ENCODE peak calls at places on chromosomes 12 and 14, in nine cellular contexts. Z, P, W, I, X, C, K, D and R are unnamed samples.

GRCh38 chr14:37584211-37585100 is 10.6 kb downstream of the FOXA1 start:
- DNase-seq in X (no peak), W (no peak), K (no peak), D (no peak), Z (no peak), P (no peak), I (no peak), C (no peak), R (no peak)

GRCh38 chr14:20655851-20656250 is 14.4 kb upstream of the OR6S1 start:
- DNase-seq in W (no peak), X (no peak), I (no peak), Z (no peak), P (no peak), K (no peak), C (no peak), D (no peak), R (no peak)

GRCh38 chr14:99574099-99574880 is 29.7 kb downstream of the CCDC85C start:
- DNase-seq in P (no peak), Z (peak), C (no peak), I (peak), X (no peak), W (peak), K (peak), D (peak), R (peak)

GRCh38 chr12:127813147-127813546 is 453.8 kb upstream of the TMEM132C start:
- DNase-seq in X (no peak), D (no peak), Z (no peak), W (no peak), K (no peak), I (no peak), C (no peak), P (no peak), R (no peak)

GRCh38 chr12:45315462-45315861 is 99.6 kb downstream of the ANO6 start:
- DNase-seq in Z (no peak), K (no peak), X (no peak), P (no peak), C (no peak), D (no peak), W (no peak), I (no peak), R (no peak)

GRCh38 chr12:106871477-106871876 is 84.2 kb upstream of the TMEM263 start:
- DNase-seq in Z (no peak), I (peak), X (no peak), K (no peak), P (no peak), D (no peak), C (no peak), W (no peak), R (peak)

GRCh38 chr12:44654641-44655625 is 221.2 kb downstream of the NELL2 start:
- DNase-seq in C (no peak), K (no peak), Z (no peak), W (no peak), I (no peak), D (no peak), P (no peak), X (no peak), R (no peak)

GRCh38 chr12:95283371-95283770 is 65.8 kb downstream of the VEZT start:
- DNase-seq in I (no peak), W (no peak), X (no peak), C (no peak), P (no peak), K (no peak), Z (no peak), D (no peak), R (no peak)

GRCh38 chr12:132494294-132495164 is 4.6 kb downstream of the FBRSL1 start:
- DNase-seq in W (no peak), P (no peak), X (no peak), Z (no peak), K (no peak), D (no peak), I (no peak), C (no peak), R (no peak)

GRCh38 chr14:105301103-105301914 is 508 bp upstream of the BRF1 start:
- DNase-seq in D (peak), I (peak), Z (peak), C (peak), P (peak), K (peak), X (peak), W (peak), R (peak)

GRCh38 chr14:105303949-105304348 is 3.1 kb upstream of the BRF1 start:
- DNase-seq in K (no peak), W (no peak), P (no peak), C (no peak), D (no peak), X (no peak), I (no peak), Z (no peak), R (no peak)

GRCh38 chr14:105304565-105304964 is 3.8 kb upstream of the BRF1 start:
- DNase-seq in C (no peak), D (no peak), W (no peak), X (no peak), K (no peak), P (no peak), Z (no peak), I (no peak), R (no peak)

GRCh38 chr14:105300542-105301102 is at the start of gene BRF1:
- DNase-seq in X (peak), D (peak), K (peak), I (peak), W (peak), P (peak), Z (peak), C (no peak), R (peak)

GRCh38 chr14:105299654-105300541 is 903 bp downstream of the BRF1 start:
- DNase-seq in D (peak), I (peak), Z (peak), P (peak), W (no peak), K (no peak), X (no peak), C (no peak), R (no peak)
- H3K4me3 ChIP-seq in D (peak), I (peak), Z (peak), P (peak), W (peak), K (peak), X (peak), C (peak), R (peak)

DNA sequence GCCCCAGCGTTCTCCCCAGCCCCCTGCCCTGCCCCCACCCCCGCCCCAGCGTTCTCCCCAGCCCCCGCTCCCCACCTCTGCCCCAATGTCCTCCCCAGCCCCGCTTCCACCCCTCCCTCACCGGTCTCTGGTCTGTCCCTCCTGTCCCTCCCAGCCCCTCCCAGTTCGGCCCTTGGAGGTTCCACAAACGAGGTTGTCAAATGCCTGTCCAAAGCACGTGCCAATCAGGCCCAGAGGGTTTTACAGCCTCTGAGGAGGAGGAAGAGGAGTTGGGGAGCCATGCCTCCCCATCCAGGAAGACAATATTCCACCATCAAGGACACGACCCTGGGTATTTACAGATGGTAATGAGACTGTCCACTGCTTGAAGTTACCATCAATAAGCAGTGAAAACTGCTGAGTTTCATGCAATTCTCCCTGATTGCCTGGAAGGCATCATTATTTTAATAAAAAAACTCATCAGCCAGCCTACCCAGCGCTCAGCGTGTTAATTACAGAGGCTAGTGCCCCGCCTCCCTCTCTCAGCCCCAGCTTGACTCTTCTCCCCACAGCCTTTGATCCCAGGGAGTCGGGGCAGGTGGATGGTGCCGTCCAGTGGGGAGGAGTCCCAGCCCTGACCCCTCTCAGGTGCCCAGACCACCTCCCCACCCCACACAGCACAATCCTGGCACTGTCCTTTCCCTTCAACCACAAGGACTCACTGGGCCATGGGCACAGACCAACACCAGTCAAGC is 30.6 kb upstream of the C14orf180 start:
- DNase-seq in D (no peak), Z (no peak), X (peak), W (no peak), C (no peak), I (no peak), P (peak), K (no peak), R (no peak)
- TF ChIP-seq CTCF in D (no peak), Z (no peak), X (no peak), W (no peak), C (no peak), I (no peak), P (no peak), K (no peak), R (no peak)

GRCh38 chr14:61704554-61704953 is 9.2 kb downstream of the HIF1A start:
- DNase-seq in K (no peak), P (no peak), C (no peak), W (no peak), I (peak), Z (no peak), D (no peak), X (no peak), R (no peak)

GRCh38 chr14:61706096-61706690 is 10.9 kb downstream of the HIF1A start:
- DNase-seq in C (no peak), X (no peak), Z (no peak), W (no peak), I (no peak), K (no peak), D (no peak), P (no peak), R (no peak)

GRCh38 chr14:61701946-61702345 is 6.6 kb downstream of the HIF1A start:
- DNase-seq in D (no peak), K (no peak), X (no peak), C (no peak), W (no peak), P (no peak), Z (no peak), I (no peak), R (no peak)

GRCh38 chr14:61703342-61704129 is 8.2 kb downstream of the HIF1A start:
- DNase-seq in D (no peak), Z (no peak), C (no peak), I (no peak), K (no peak), W (no peak), X (no peak), P (no peak), R (no peak)

DNA sequence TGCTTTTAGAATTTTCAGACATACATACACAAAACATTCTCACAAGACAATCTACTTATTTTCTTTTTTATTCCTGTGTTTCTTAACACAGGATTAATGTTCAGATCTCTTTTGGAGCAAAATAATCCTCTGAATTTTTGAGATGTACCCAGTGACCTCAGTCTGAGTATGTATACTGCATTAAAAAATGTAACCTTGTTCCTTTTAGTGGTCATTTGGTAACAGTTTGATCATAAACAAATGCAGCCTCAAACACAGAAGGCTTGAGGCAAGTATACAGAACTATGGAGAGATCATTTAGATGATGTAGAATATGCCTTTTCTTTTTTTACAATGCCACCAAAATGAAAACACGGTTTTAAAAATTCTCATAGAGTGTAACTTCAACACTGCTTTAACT is 9.7 kb downstream of the HIF1A start:
- DNase-seq in D (no peak), P (no peak), C (no peak), I (no peak), K (no peak), X (no peak), W (no peak), Z (no peak), R (no peak)
- H3K4me3 ChIP-seq in D (no peak), P (no peak), C (no peak), I (peak), K (no peak), X (no peak), W (no peak), Z (no peak), R (no peak)

GRCh38 chr12:103399986-103400385 is 95.8 kb downstream of the C12orf42 start:
- DNase-seq in P (no peak), X (no peak), Z (no peak), W (no peak), K (no peak), C (no peak), I (no peak), D (no peak), R (no peak)

GRCh38 chr12:103397536-103397935 is 98.2 kb downstream of the C12orf42 start:
- DNase-seq in P (no peak), W (no peak), D (no peak), I (no peak), C (no peak), Z (no peak), K (no peak), X (no peak), R (no peak)

GRCh38 chr12:103401421-103401820 is 94.3 kb downstream of the C12orf42 start:
- DNase-seq in I (no peak), K (no peak), D (no peak), Z (peak), W (no peak), X (no peak), P (no peak), C (no peak), R (no peak)
- TF ChIP-seq CTCF in I (no peak), K (no peak), D (no peak), Z (peak), W (no peak), X (no peak), P (no peak), C (no peak), R (no peak)

DNA sequence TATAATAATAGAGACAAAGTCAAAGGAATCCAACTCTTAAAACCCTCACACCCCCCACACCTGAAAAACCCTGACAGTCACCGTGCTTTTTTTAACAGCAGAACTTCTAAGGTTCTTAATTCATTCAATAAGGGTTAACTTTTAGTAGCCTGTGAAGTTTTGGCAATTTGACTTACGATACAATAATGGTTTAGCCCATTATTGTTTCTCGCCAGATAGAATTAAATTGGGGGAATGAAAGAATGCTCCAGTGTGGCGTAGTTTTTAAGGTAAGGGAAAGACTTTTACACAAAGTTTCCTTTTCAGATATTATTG is 604 bp upstream of the MAGOHB start:
- DNase-seq in D (no peak), X (no peak), C (no peak), I (no peak), Z (no peak), P (no peak), K (no peak), W (no peak), R (no peak)
- H3K4me3 ChIP-seq in D (peak), X (peak), C (peak), I (peak), Z (peak), P (peak), K (peak), W (peak), R (peak)

GRCh38 chr12:113049976-113050742 is 6.4 kb upstream of the DTX1 start:
- DNase-seq in Z (peak), P (no peak), K (no peak), C (no peak), D (no peak), W (no peak), X (no peak), I (no peak), R (no peak)
- TF ChIP-seq CTCF in Z (peak), P (no peak), K (no peak), C (peak), D (no peak), W (no peak), X (no peak), I (peak), R (peak)

DNA sequence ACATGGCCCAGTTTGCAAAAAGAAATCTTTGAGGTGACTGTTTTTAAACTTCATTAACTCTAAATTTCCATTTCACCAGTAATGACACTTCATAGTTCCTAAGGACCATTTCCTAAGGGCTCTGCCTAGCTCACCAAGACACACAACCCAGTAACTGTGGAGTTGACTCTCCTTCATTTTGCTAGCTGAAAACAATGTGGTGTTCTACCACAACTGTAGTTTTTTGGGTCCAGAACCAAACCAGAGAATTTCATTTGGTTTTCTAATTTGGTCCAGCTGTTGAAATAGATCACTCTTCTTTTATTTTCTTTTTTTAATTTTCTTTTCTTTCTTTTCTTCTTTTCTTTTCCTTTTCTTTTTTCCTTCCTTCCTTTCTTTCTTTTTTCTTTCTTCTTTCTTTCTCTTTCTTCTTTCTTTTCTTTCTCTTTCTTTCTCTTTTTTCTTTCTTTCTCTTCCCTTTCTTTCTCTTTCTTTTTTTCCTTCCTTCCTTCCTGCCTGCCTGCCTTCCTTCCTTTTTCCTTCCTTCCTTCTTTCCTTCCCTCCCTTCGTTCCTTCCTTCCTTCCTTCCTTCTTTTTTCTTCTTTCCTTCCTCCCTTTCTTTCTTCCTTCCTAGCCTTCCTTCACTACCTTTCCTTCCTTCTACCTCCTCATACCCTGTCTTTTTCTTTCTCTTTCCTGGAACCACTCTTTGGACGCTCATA is 18.5 kb upstream of the LUM start:
- DNase-seq in C (no peak), X (no peak), D (no peak), W (no peak), P (no peak), K (no peak), I (no peak), Z (no peak), R (peak)
- H3K4me3 ChIP-seq in C (no peak), X (no peak), D (no peak), W (no peak), P (no peak), K (no peak), I (no peak), Z (no peak), R (no peak)